ENCODE peak calls at places on chromosomes 12 and 14, in nine cellular contexts. I, J, S, D, A, U, K, E and B are unnamed samples.

GRCh38 chr12:123732251-123732650 is 20.1 kb downstream of the ATP6V0A2 start:
- DNase-seq in K (no peak), D (no peak), A (no peak), I (no peak), S (no peak), J (no peak), E (peak; percentile 65), U (no peak), B (no peak)

GRCh38 chr12:89225808-89226368 is 126.4 kb downstream of the DUSP6 start:
- DNase-seq in I (peak; percentile 89), D (peak; percentile 93), U (peak; percentile 35), E (no peak), S (no peak), K (no peak), A (peak; percentile 93), J (peak; percentile 97), B (no peak)

GRCh38 chr12:95516757-95517156 is 34.5 kb downstream of the USP44 start:
- DNase-seq in S (no peak), A (no peak), E (no peak), I (no peak), U (no peak), K (no peak), D (peak; percentile 55), J (no peak), B (no peak)

GRCh38 chr12:124898200-124898950 is 16.1 kb downstream of the UBC start:
- DNase-seq in K (no peak), A (no peak), U (peak; percentile 58), J (peak; percentile 53), D (no peak), E (peak; percentile 35), I (peak; percentile 40), S (no peak), B (no peak)

GRCh38 chr12:123398177-123398916 is 14.4 kb downstream of the KMT5A start:
- DNase-seq in I (peak; percentile 88), D (peak; percentile 37), J (peak; percentile 92), K (no peak), S (peak; percentile 94), U (no peak), A (peak; percentile 81), E (no peak), B (no peak)

GRCh38 chr14:82755923-82756322 is 1222.3 kb upstream of the SEL1L start:
- DNase-seq in K (no peak), U (no peak), J (no peak), S (no peak), I (no peak), E (no peak), D (no peak), A (no peak), B (no peak)

GRCh38 chr12:131137836-131138637 is 184.3 kb downstream of the ADGRD1 start:
- DNase-seq in S (no peak), U (no peak), A (peak; percentile 19), E (no peak), J (peak; percentile 31), K (no peak), I (peak; percentile 31), D (no peak), B (no peak)

GRCh38 chr12:51270847-51271518 is 768 bp upstream of the SMAGP start:
- DNase-seq in J (peak; percentile 90), I (peak; percentile 67), E (no peak), U (no peak), A (peak; percentile 81), K (no peak), S (no peak), D (peak; percentile 86), B (no peak)

GRCh38 chr12:116726749-116727148 is 11.1 kb downstream of the SPRING1 start:
- DNase-seq in U (no peak), A (peak; percentile 30), J (peak; percentile 14), K (no peak), S (no peak), I (peak; percentile 43), E (no peak), D (no peak), B (no peak)

GRCh38 chr12:39005671-39006070 is 100.3 kb upstream of the CPNE8 start:
- DNase-seq in E (no peak), J (no peak), S (no peak), I (no peak), D (no peak), K (no peak), U (no peak), A (no peak), B (no peak)

GRCh38 chr12:50932787-50933280 is 19.5 kb upstream of the HIGD1C start:
- DNase-seq in J (peak; percentile 38), A (no peak), D (no peak), E (no peak), K (no peak), U (no peak), S (no peak), I (no peak), B (no peak)

GRCh38 chr12:5071496-5071895 is 27.8 kb downstream of the KCNA5 start:
- DNase-seq in A (no peak), J (no peak), S (no peak), E (no peak), D (no peak), K (no peak), U (no peak), I (no peak), B (no peak)
- TF ChIP-seq CTCF in A (no peak), J (no peak), S (no peak), E (peak; percentile 16), D (no peak), K (no peak), U (no peak), I (no peak), B (no peak)

DNA sequence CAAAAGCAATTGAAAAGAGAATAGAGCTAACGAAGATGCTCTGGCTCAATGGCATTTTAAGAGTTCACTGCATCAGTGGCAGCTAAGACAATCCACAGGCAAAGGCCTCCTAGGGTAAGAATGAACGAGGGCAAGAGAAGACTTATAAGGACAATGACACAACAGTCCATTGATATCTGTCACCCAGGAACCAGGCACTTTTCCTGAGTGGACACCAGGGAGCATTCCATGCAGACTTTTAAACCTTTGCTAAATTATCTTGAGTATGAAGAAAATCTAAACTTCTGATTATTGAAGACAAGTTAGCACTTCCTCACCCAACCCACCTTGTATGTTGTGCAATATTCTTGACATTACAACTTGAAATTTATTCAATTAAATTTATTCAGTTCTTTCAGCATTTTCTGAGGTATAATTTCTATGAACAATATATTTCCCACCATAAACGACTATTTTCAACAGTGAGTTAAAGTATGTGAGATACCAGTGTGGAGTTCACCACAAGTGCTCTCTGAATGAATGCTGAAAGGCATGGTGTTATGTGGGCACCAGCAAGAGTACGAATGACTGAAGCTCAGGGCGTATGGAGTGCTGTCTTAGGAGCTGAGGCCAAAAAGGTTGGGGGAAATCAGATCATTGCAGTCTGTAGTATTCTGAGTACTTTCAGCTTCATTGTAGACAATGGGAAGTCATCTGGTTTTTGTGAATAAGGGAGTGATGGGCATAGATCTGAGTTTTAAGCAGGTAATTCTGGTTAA is 124.3 kb upstream of the LMNTD1 start:
- DNase-seq in E (no peak), A (peak; percentile 58), D (no peak), I (no peak), J (no peak), S (no peak), K (no peak), U (no peak), B (no peak)
- TF ChIP-seq CTCF in E (no peak), A (peak; percentile 63), D (no peak), I (peak; percentile 49), J (no peak), S (peak; percentile 5), K (no peak), U (no peak), B (no peak)

DNA sequence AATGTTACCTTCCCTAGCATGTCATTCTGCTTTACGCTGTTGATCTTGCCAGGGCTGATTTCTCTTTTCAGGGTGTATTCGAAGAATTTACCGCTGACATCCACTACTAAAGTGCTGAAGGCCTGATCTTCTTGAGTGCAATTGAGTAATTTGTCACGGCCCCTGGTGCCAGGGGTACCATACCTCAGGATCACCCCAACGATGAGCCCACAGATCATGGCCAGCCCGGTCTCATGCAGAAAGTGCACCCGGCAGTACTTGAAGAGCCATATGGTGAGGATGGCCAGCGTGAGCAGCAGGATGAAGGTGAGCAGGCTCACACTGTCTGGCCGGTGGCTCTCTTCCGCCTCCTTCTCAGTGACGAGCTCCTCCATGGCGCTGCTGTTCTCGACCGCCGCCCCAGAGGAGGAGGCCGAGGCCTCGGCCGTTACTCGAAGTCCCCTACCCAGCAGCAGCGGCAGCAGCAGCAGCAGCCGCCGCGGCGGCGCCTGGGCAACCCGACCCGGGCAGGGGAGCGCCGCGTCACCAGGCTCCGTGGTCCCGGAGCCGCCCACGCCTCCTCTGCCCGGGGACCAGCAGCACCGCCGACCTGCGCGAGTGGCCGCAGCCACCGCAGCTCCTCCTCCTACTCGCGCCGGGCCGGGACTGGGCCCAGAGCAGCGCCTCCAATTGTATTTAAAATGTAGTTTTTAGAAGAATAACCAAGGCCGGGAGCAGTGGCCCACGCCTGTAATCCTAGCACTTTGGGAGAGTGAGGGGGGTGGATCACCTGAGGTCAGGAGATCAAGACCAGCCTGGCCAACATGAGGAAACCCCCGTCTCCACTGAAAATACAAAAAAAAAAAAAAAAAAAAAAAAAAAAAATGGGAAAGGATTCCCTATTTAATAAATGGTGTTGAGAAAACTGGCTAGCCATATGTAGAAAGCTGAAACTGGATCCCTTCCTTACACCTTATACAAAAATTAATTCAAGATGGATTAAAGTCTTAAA is 58.5 kb upstream of the TMPO start:
- DNase-seq in E (peak; percentile 56), S (peak; percentile 79), I (peak; percentile 53), K (peak; percentile 54), D (peak; percentile 21), A (peak; percentile 31), J (peak; percentile 30), U (peak; percentile 62), B (peak; percentile 73)
- TF ChIP-seq CTCF in E (no peak), S (no peak), I (no peak), K (no peak), D (no peak), A (no peak), J (no peak), U (no peak), B (no peak)

GRCh38 chr14:63308723-63309317 is 9.9 kb downstream of the GPHB5 start:
- DNase-seq in I (peak; percentile 28), A (peak; percentile 8), D (peak; percentile 29), U (no peak), S (no peak), J (peak; percentile 15), K (no peak), E (peak; percentile 41), B (no peak)
- TF ChIP-seq CTCF in I (peak; percentile 59), A (peak; percentile 60), D (peak; percentile 51), U (peak; percentile 23), S (peak; percentile 22), J (peak; percentile 54), K (peak; percentile 52), E (peak; percentile 44), B (peak; percentile 71)

GRCh38 chr12:47305464-47305863 is 225.7 kb upstream of the AMIGO2 start:
- DNase-seq in S (no peak), K (no peak), E (no peak), D (no peak), A (no peak), J (no peak), U (no peak), I (no peak), B (no peak)

GRCh38 chr12:47306130-47306529 is 226.4 kb upstream of the AMIGO2 start:
- DNase-seq in J (no peak), U (no peak), A (no peak), I (no peak), K (no peak), E (no peak), S (no peak), D (no peak), B (no peak)

GRCh38 chr12:47311011-47311410 is 231.3 kb upstream of the AMIGO2 start:
- DNase-seq in D (no peak), S (no peak), E (no peak), I (no peak), K (no peak), A (no peak), J (no peak), U (no peak), B (no peak)

GRCh38 chr12:47308672-47309071 is 228.9 kb upstream of the AMIGO2 start:
- DNase-seq in K (no peak), U (no peak), E (no peak), J (no peak), D (no peak), I (no peak), S (no peak), A (no peak), B (no peak)

GRCh38 chr12:47307680-47308399 is 228.1 kb upstream of the AMIGO2 start:
- DNase-seq in D (peak; percentile 73), U (peak; percentile 43), I (peak; percentile 86), E (peak; percentile 26), A (peak; percentile 75), J (peak; percentile 66), S (no peak), K (no peak), B (no peak)
- TF ChIP-seq CTCF in D (peak; percentile 80), U (peak; percentile 43), I (peak; percentile 71), E (peak; percentile 56), A (peak; percentile 77), J (peak; percentile 75), S (peak; percentile 63), K (no peak), B (peak; percentile 73)